ENCODE peak calls at places on chromosomes 2 and 18, in six cellular contexts. One of them, this sample, is unnamed.

GRCh38 chr2:167988296-167988695 is 259.1 kb downstream of the STK39 start:
- DNase-seq in SK-N-SH: no peak
- DNase-seq in HepG2: no peak
- DNase-seq in K562: no peak
- DNase-seq in GM12878: no peak
- DNase-seq in H1: no peak
- DNase-seq in this sample: no peak

GRCh38 chr2:237157551-237158102 is 71.9 kb downstream of the COPS8 start:
- DNase-seq in SK-N-SH: no peak
- DNase-seq in HepG2: no peak
- DNase-seq in K562: no peak
- DNase-seq in GM12878: no peak
- DNase-seq in H1: no peak
- DNase-seq in this sample: no peak

GRCh38 chr18:59769105-59769865 is 72.1 kb upstream of the CCBE1 start:
- DNase-seq in SK-N-SH: no peak
- DNase-seq in HepG2: no peak
- DNase-seq in K562: no peak
- DNase-seq in GM12878: no peak
- DNase-seq in H1: no peak
- DNase-seq in this sample: no peak

GRCh38 chr2:145563752-145564615 is 1044.1 kb upstream of the ZEB2 start:
- DNase-seq in SK-N-SH: no peak
- DNase-seq in HepG2: no peak
- DNase-seq in K562: no peak
- DNase-seq in GM12878: no peak
- DNase-seq in H1: no peak
- DNase-seq in this sample: no peak

GRCh38 chr2:187959821-187960220 is 331.9 kb upstream of the GULP1 start:
- DNase-seq in SK-N-SH: no peak
- DNase-seq in HepG2: no peak
- DNase-seq in K562: no peak
- DNase-seq in GM12878: no peak
- DNase-seq in H1: no peak
- DNase-seq in this sample: no peak

GRCh38 chr2:230885467-230886130 is 20.9 kb downstream of the ITM2C start:
- DNase-seq in SK-N-SH: peak
- DNase-seq in HepG2: no peak
- DNase-seq in K562: peak
- DNase-seq in GM12878: no peak
- DNase-seq in H1: peak
- DNase-seq in this sample: no peak

GRCh38 chr2:222535477-222535876 is 111.1 kb downstream of the SGPP2 start:
- DNase-seq in SK-N-SH: no peak
- DNase-seq in HepG2: no peak
- DNase-seq in K562: no peak
- DNase-seq in GM12878: no peak
- DNase-seq in H1: no peak
- DNase-seq in this sample: no peak

GRCh38 chr2:22361571-22361970 is 1023.4 kb upstream of the KLHL29 start:
- DNase-seq in SK-N-SH: no peak
- DNase-seq in HepG2: no peak
- DNase-seq in K562: no peak
- DNase-seq in GM12878: no peak
- DNase-seq in H1: no peak
- DNase-seq in this sample: no peak

GRCh38 chr2:144453039-144453336 is 66.9 kb downstream of the ZEB2 start:
- DNase-seq in SK-N-SH: no peak
- DNase-seq in HepG2: no peak
- DNase-seq in K562: no peak
- DNase-seq in GM12878: no peak
- DNase-seq in H1: no peak
- DNase-seq in this sample: no peak

GRCh38 chr2:234427081-234428058 is 69.5 kb downstream of the ARL4C start:
- DNase-seq in SK-N-SH: no peak
- DNase-seq in HepG2: no peak
- DNase-seq in K562: no peak
- DNase-seq in GM12878: no peak
- DNase-seq in H1: peak
- DNase-seq in this sample: no peak

GRCh38 chr2:191266201-191266600 is 21.0 kb downstream of the MYO1B start:
- DNase-seq in SK-N-SH: no peak
- DNase-seq in HepG2: no peak
- DNase-seq in K562: no peak
- DNase-seq in GM12878: no peak
- DNase-seq in H1: no peak
- DNase-seq in this sample: no peak

GRCh38 chr2:128449226-128450061 is 130.8 kb upstream of the HS6ST1 start:
- DNase-seq in SK-N-SH: peak
- DNase-seq in HepG2: no peak
- DNase-seq in K562: no peak
- DNase-seq in GM12878: no peak
- DNase-seq in H1: peak
- DNase-seq in this sample: no peak

GRCh38 chr2:220096406-220096805 is 469.0 kb downstream of the SLC4A3 start:
- DNase-seq in SK-N-SH: no peak
- DNase-seq in HepG2: no peak
- DNase-seq in K562: no peak
- DNase-seq in GM12878: no peak
- DNase-seq in H1: no peak
- DNase-seq in this sample: no peak
- TF ChIP-seq GABPA in SK-N-SH: no peak
- TF ChIP-seq GABPA in HepG2: no peak
- TF ChIP-seq GABPA in K562: no peak
- TF ChIP-seq GABPA in GM12878: no peak
- TF ChIP-seq GABPA in H1: no peak
- TF ChIP-seq GABPA in this sample: no peak

GRCh38 chr2:217367464-217367863 is 507.6 kb upstream of the TNP1 start:
- DNase-seq in SK-N-SH: no peak
- DNase-seq in HepG2: no peak
- DNase-seq in K562: no peak
- DNase-seq in GM12878: no peak
- DNase-seq in H1: no peak
- DNase-seq in this sample: no peak

GRCh38 chr2:217366246-217366645 is 506.4 kb upstream of the TNP1 start:
- DNase-seq in SK-N-SH: no peak
- DNase-seq in HepG2: no peak
- DNase-seq in K562: no peak
- DNase-seq in GM12878: no peak
- DNase-seq in H1: no peak
- DNase-seq in this sample: no peak

GRCh38 chr2:217366996-217367395 is 507.1 kb upstream of the TNP1 start:
- DNase-seq in SK-N-SH: no peak
- DNase-seq in HepG2: no peak
- DNase-seq in K562: no peak
- DNase-seq in GM12878: no peak
- DNase-seq in H1: no peak
- DNase-seq in this sample: no peak

GRCh38 chr2:217364224-217364623 is 504.4 kb upstream of the TNP1 start:
- DNase-seq in SK-N-SH: no peak
- DNase-seq in HepG2: no peak
- DNase-seq in K562: no peak
- DNase-seq in GM12878: no peak
- DNase-seq in H1: no peak
- DNase-seq in this sample: no peak

GRCh38 chr2:217365656-217366055 is 505.8 kb upstream of the TNP1 start:
- DNase-seq in SK-N-SH: no peak
- DNase-seq in HepG2: no peak
- DNase-seq in K562: no peak
- DNase-seq in GM12878: no peak
- DNase-seq in H1: no peak
- DNase-seq in this sample: no peak
- H3K27ac ChIP-seq in SK-N-SH: no peak
- H3K27ac ChIP-seq in HepG2: no peak
- H3K27ac ChIP-seq in K562: no peak
- H3K27ac ChIP-seq in GM12878: no peak
- H3K27ac ChIP-seq in H1: no peak
- H3K27ac ChIP-seq in this sample: no peak

DNA sequence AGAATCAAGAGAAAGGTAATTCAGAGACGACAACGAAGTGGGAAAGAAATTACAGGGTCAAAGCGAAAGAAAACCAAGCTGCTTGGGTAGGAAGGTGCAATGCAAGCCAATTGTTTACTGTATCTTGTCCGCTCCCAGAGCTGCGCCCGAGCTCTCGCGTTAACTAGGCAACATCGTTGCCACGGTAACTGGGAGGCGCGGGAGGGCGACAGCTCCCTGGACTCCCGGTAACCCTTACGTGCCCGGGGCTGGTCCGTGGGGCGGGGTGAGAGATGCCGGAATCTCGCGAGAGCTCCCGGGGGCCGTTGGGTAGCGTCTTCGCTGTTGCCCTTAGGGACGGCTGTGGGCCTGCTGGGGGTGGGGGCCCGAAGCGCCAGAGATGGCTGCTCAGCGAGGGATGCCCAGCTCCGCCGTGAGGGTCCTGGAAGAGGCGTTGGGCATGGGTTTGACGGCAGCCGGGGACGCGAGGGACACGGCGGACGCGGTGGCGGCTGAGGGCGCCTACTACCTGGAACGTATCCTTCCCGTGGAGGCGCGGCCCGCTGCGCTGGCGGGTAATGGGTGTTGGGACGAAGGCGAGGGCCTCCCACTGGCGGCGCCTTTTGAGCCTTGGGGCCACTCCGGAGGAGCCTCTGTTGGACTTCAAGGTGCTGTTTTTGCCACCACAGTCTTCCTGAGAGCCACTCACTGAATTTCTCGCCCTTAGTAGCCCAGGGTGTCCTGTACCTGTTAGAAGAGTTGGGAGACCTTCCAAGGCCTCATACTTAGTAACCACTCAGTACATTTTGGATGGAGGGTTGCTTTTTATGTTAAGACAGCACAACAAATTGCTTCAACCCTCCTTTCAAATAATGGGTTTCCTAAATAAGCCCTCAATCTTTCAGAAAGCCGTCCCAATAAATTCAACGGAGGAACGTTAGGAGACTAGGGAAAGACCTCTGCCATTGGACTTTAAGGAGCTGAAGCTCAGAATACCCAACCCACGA is at the start of gene SPAG16:
- DNase-seq in SK-N-SH: peak
- DNase-seq in HepG2: peak
- DNase-seq in K562: peak
- DNase-seq in GM12878: peak
- DNase-seq in H1: peak
- DNase-seq in this sample: peak
- TF ChIP-seq CTCF in SK-N-SH: no peak
- TF ChIP-seq CTCF in HepG2: no peak
- TF ChIP-seq CTCF in K562: no peak
- TF ChIP-seq CTCF in GM12878: no peak
- TF ChIP-seq CTCF in H1: no peak
- TF ChIP-seq CTCF in this sample: no peak

GRCh38 chr2:16187517-16187887 is 247.2 kb downstream of the MYCN start:
- DNase-seq in SK-N-SH: no peak
- DNase-seq in HepG2: peak
- DNase-seq in K562: no peak
- DNase-seq in GM12878: no peak
- DNase-seq in H1: no peak
- DNase-seq in this sample: no peak
- TF ChIP-seq GABPA in SK-N-SH: no peak
- TF ChIP-seq GABPA in HepG2: no peak
- TF ChIP-seq GABPA in K562: no peak
- TF ChIP-seq GABPA in GM12878: no peak
- TF ChIP-seq GABPA in H1: no peak
- TF ChIP-seq GABPA in this sample: no peak

DNA sequence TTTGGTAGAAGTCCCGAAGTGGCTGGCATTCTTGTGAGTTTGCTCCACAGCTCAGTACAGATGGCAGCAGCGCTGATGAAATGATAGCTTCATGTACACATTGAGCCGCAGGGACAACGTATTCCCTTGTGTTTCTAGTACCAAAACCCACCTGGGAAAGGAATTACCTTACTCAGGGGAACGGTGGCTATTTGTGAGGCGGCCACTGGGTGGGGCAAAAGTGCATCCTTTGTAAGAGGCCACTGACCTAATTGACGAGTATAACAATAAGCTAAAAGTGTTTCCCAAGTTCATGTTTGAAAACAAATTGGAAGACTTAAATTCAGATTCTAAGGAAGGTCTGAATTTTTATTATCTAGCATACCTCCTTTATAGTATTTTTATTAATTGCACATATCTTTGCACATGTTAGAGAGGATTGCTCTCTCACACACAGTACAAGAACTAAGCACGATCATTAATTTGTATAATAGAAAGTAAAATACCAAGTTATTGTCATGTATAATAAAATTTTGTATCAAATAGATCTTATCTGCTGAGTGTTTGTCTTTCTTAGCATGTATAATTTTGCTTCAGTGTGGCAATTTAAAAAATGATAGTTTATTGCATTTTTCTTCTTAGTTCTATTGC is 25.3 kb upstream of the CDH7 start:
- DNase-seq in SK-N-SH: peak
- DNase-seq in HepG2: peak
- DNase-seq in K562: no peak
- DNase-seq in GM12878: no peak
- DNase-seq in H1: peak
- DNase-seq in this sample: peak
- H3K27ac ChIP-seq in SK-N-SH: no peak
- H3K27ac ChIP-seq in HepG2: no peak
- H3K27ac ChIP-seq in K562: no peak
- H3K27ac ChIP-seq in GM12878: no peak
- H3K27ac ChIP-seq in H1: no peak
- H3K27ac ChIP-seq in this sample: no peak

GRCh38 chr18:42275949-42276730 is 321.1 kb downstream of the PIK3C3 start:
- DNase-seq in SK-N-SH: no peak
- DNase-seq in HepG2: no peak
- DNase-seq in K562: no peak
- DNase-seq in GM12878: no peak
- DNase-seq in H1: no peak
- DNase-seq in this sample: no peak

GRCh38 chr18:42275138-42275535 is 320.1 kb downstream of the PIK3C3 start:
- DNase-seq in SK-N-SH: no peak
- DNase-seq in HepG2: no peak
- DNase-seq in K562: no peak
- DNase-seq in GM12878: no peak
- DNase-seq in H1: no peak
- DNase-seq in this sample: no peak

GRCh38 chr18:42268793-42269192 is 313.8 kb downstream of the PIK3C3 start:
- DNase-seq in SK-N-SH: no peak
- DNase-seq in HepG2: no peak
- DNase-seq in K562: no peak
- DNase-seq in GM12878: no peak
- DNase-seq in H1: no peak
- DNase-seq in this sample: no peak

GRCh38 chr18:42271656-42272355 is 316.8 kb downstream of the PIK3C3 start:
- DNase-seq in SK-N-SH: no peak
- DNase-seq in HepG2: no peak
- DNase-seq in K562: no peak
- DNase-seq in GM12878: no peak
- DNase-seq in H1: no peak
- DNase-seq in this sample: no peak

DNA sequence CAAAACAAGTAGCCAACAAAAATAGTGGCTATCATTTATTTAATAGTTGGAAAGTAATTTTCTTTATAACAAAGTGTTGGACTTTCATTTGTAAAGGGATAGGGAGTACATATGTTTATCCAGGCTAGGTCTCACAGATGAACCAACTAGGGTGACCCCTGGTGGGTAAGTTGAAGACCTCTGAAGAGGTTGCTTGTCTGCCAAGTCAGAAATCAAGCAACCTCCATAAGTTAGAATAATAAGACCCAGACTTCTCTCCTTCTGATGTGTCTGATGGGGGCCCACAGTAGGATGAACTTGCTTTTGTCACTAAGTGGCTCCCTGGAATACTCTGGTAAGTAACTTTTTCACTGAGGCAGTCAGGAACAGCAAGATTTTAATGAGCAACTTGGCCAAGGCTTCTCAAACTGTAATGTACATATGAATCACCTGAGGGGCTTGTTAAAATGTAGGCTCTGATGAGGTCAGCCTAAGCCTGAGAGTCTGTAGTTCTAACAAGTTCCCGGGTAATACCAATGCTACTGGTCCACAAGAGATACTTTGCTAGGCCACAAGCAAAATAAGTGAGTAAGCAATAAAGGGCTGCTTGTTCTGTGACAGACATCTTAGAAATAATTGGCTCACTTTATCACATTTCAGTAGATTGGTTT is 319.6 kb downstream of the PIK3C3 start:
- DNase-seq in SK-N-SH: peak
- DNase-seq in HepG2: peak
- DNase-seq in K562: no peak
- DNase-seq in GM12878: no peak
- DNase-seq in H1: no peak
- DNase-seq in this sample: peak
- TF ChIP-seq CTCF in SK-N-SH: peak
- TF ChIP-seq CTCF in HepG2: peak
- TF ChIP-seq CTCF in K562: no peak
- TF ChIP-seq CTCF in GM12878: peak
- TF ChIP-seq CTCF in H1: peak
- TF ChIP-seq CTCF in this sample: no peak

This sample was measured in HL-60.